ENCODE peak calls at places on chromosomes 6 and 20, in seven cellular contexts. Q is AG10803; K is activated CD4-positive, alpha-beta T cell treated with anti-CD3 and anti-CD28 coated beads for 36 hours; O is left ventricle myocardium inferior; J is heart left ventricle; X is endothelial cell; Z is progenitor cell of endocrine pancreas. Y is an unnamed sample.

GRCh38 chr20:9508240-9508661 is 6.1 kb upstream of the LAMP5 start:
- DNase-seq in Q (no peak), K (no peak), O (no peak), J (no peak), X (no peak), Z (no peak), Y (no peak)

GRCh38 chr20:16580127-16580526 is 6.9 kb upstream of the KIF16B start:
- DNase-seq in Q (peak; percentile 92), K (no peak), O (no peak), J (no peak), X (no peak), Z (no peak), Y (peak; percentile 85)

GRCh38 chr20:21232546-21233280 is 70.4 kb upstream of the XRN2 start:
- DNase-seq in Q (no peak), K (no peak), O (no peak), J (no peak), X (no peak), Z (no peak), Y (no peak)

GRCh38 chr6:73768630-73769029 is 72.6 kb downstream of the CD109 start:
- DNase-seq in Q (no peak), K (no peak), O (no peak), J (no peak), X (no peak), Z (no peak), Y (no peak)

GRCh38 chr6:36848658-36849441 is 9.6 kb upstream of the CPNE5 start:
- DNase-seq in Q (no peak), K (no peak), O (peak; percentile 77), J (peak; percentile 75), X (peak; percentile 49), Z (peak; percentile 33), Y (peak; percentile 60)

GRCh38 chr20:14404515-14404914 is 67.1 kb upstream of the FLRT3 start:
- DNase-seq in Q (no peak), K (no peak), O (no peak), J (no peak), X (no peak), Z (no peak), Y (no peak)

GRCh38 chr20:49658508-49658907 is 55.2 kb downstream of the B4GALT5 start:
- DNase-seq in Q (no peak), K (no peak), O (no peak), J (no peak), X (no peak), Z (no peak), Y (no peak)

GRCh38 chr6:122798099-122798641 is 9.1 kb downstream of the SMPDL3A start:
- DNase-seq in Q (peak; percentile 44), K (peak; percentile 21), O (no peak), J (no peak), X (no peak), Z (no peak), Y (peak; percentile 82)

GRCh38 chr6:5181494-5182287 is 79.1 kb downstream of the LYRM4 start:
- DNase-seq in Q (peak; percentile 23), K (no peak), O (no peak), J (no peak), X (no peak), Z (no peak), Y (peak; percentile 52)

Y was measured in cardiac fibroblast.